ENCODE peak calls at places on chromosomes 5 and 9, in seven cellular contexts. Y, N, Z, D, K, L and A are unnamed samples.
A peak's percentile ranks its signal among the peaks of the same experiment; 100 is the strongest.

GRCh38 chr9:34558911-34559615 is 30.5 kb downstream of the CNTFR start:
- DNase-seq in L (no peak), Y (no peak), D (no peak), N (no peak), Z (no peak), K (no peak), A (no peak)

GRCh38 chr5:15026944-15027343 is 155.4 kb upstream of the ANKH start:
- DNase-seq in Z (no peak), D (no peak), Y (no peak), N (no peak), K (no peak), L (no peak), A (no peak)

GRCh38 chr5:117486291-117486690 is 911.7 kb upstream of the SEMA6A start:
- DNase-seq in L (no peak), N (no peak), D (no peak), K (no peak), Y (no peak), Z (no peak), A (no peak)

GRCh38 chr5:177431317-177432142 is 5.1 kb downstream of the GRK6 start:
- DNase-seq in Y (no peak), L (no peak), Z (peak; percentile 82), K (no peak), N (peak; percentile 55), D (peak; percentile 88), A (no peak)

GRCh38 chr5:150046031-150046430 is 40.3 kb downstream of the CSF1R start:
- DNase-seq in D (no peak), N (no peak), Z (no peak), K (no peak), Y (no peak), L (no peak), A (no peak)

GRCh38 chr9:19411316-19411715 is 2.5 kb downstream of the ACER2 start:
- DNase-seq in K (no peak), Z (no peak), Y (no peak), N (no peak), D (no peak), L (no peak), A (no peak)

GRCh38 chr9:82254646-82255367 is 266.2 kb downstream of the SPATA31D1 start:
- DNase-seq in N (no peak), Z (no peak), Y (no peak), L (no peak), K (no peak), D (no peak), A (no peak)

GRCh38 chr9:115595951-115596742 is 478.2 kb upstream of the TNC start:
- DNase-seq in Y (no peak), K (no peak), D (no peak), L (no peak), Z (no peak), N (no peak), A (no peak)

GRCh38 chr9:106560540-106560939 is 302.4 kb upstream of the ZNF462 start:
- DNase-seq in Z (no peak), L (no peak), Y (no peak), K (no peak), D (no peak), N (no peak), A (no peak)

GRCh38 chr9:13845460-13845859 is 468.5 kb downstream of the NFIB start:
- DNase-seq in K (no peak), D (no peak), N (no peak), Z (no peak), Y (peak; percentile 6), L (no peak), A (no peak)

GRCh38 chr9:21576331-21577189 is 94.4 kb upstream of the IFNE start:
- DNase-seq in Y (peak; percentile 89), K (peak; percentile 93), L (peak; percentile 12), N (no peak), D (no peak), Z (no peak), A (no peak)

GRCh38 chr9:113299800-113300292 is 3.3 kb downstream of the RNF183 start:
- DNase-seq in N (peak; percentile 53), Z (peak; percentile 49), Y (peak; percentile 43), D (no peak), K (no peak), L (no peak), A (no peak)

GRCh38 chr5:115816226-115817042 is at the start of gene CDO1:
- DNase-seq in K (no peak), D (no peak), N (no peak), Z (peak; percentile 8), Y (peak; percentile 53), L (no peak), A (no peak)

GRCh38 chr5:139495644-139496435 is 13.3 kb upstream of the STING1 start:
- DNase-seq in D (no peak), Y (peak; percentile 83), N (no peak), L (no peak), K (no peak), Z (no peak), A (no peak)

GRCh38 chr5:58056546-58056945 is 403.3 kb downstream of the PLK2 start:
- DNase-seq in Y (peak; percentile 90), Z (peak; percentile 12), D (no peak), N (no peak), L (no peak), K (no peak), A (no peak)

GRCh38 chr9:21153688-21154608 is 12.3 kb upstream of the IFNW1 start:
- DNase-seq in L (no peak), N (no peak), Y (peak; percentile 58), D (peak; percentile 8), Z (no peak), K (peak; percentile 51), A (no peak)

GRCh38 chr5:10424124-10424731 is 17.5 kb upstream of the ROPN1L start:
- DNase-seq in L (peak; percentile 13), Y (peak; percentile 42), K (peak; percentile 8), Z (no peak), N (no peak), D (no peak), A (no peak)

GRCh38 chr5:172283020-172283861 is at the start of gene UBTD2:
- DNase-seq in N (peak; percentile 86), D (peak; percentile 27), Y (peak; percentile 79), Z (peak; percentile 88), L (peak; percentile 45), K (no peak), A (peak; percentile 74)
- TF ChIP-seq POLR2AphosphoS5 in N (no peak), D (no peak), Y (peak; percentile 77), Z (no peak), L (no peak), K (peak; percentile 79), A (no peak)

GRCh38 chr9:110191616-110192015 is 16.3 kb downstream of the C9orf152 start:
- DNase-seq in L (no peak), K (no peak), N (no peak), D (no peak), Y (no peak), Z (no peak), A (no peak)

GRCh38 chr9:110192531-110193326 is 15.2 kb downstream of the C9orf152 start:
- DNase-seq in Z (no peak), D (no peak), K (no peak), Y (peak; percentile 67), L (no peak), N (no peak), A (no peak)

GRCh38 chr9:110187126-110187525 is 20.8 kb downstream of the C9orf152 start:
- DNase-seq in N (no peak), L (no peak), Y (no peak), D (no peak), K (no peak), Z (no peak), A (no peak)

GRCh38 chr9:110189001-110189400 is 19.0 kb downstream of the C9orf152 start:
- DNase-seq in Z (peak; percentile 77), D (peak; percentile 50), K (no peak), L (peak; percentile 33), Y (no peak), N (peak; percentile 85), A (peak; percentile 73)

DNA sequence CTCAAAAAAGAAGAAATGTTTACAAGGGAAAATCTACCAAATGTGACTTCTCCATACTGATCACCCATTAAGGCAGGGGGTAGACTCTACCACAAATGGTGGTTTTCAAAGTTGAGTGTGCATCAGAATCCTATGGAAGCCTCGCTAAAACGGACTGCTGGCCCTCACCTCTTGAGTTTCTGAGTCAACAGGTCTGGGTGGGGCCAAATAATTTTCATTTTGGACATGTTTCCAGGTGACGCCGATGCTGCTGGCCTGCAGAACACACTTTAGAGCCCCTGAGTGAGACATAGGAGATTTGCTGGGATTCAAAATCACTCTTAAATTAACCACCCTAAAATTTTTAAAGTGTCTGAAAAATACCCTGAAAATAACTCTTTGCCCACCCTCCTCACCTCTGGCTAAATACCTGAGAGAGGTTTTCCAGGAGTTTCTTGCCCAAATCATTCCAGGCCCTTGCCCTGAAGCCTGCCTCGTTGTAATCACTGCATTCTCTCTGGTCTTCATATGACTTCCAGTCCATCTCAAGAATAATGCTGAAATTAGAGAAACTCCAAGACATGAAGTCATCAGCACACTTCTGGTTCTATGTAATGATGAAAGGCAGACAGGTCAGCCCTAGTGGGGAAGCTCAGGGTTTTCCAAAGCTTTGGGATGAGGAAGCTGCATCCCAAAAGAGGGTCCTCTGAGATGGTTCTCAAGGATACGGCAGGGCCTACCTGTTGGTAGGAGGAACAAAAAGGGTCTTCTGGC is 18.2 kb downstream of the C9orf152 start:
- DNase-seq in K (no peak), Z (no peak), L (no peak), Y (no peak), N (no peak), D (no peak), A (no peak)
- TF ChIP-seq POLR2AphosphoS5 in K (no peak), Z (no peak), L (no peak), Y (no peak), N (no peak), D (no peak), A (no peak)

GRCh38 chr9:15422355-15423327 is at the start of gene SNAPC3:
- DNase-seq in K (peak; percentile 83), L (peak; percentile 88), N (peak; percentile 94), Y (peak; percentile 98), D (peak; percentile 49), Z (peak; percentile 97), A (peak; percentile 83)
- TF ChIP-seq POLR2AphosphoS5 in K (peak; percentile 89), L (peak; percentile 92), N (peak; percentile 88), Y (peak; percentile 93), D (peak; percentile 43), Z (peak; percentile 90), A (peak; percentile 79)

GRCh38 chr5:178477224-178478201 is 112.7 kb downstream of the COL23A1 start:
- DNase-seq in Z (no peak), N (no peak), D (peak; percentile 73), Y (no peak), K (no peak), L (no peak), A (no peak)

GRCh38 chr5:178478370-178478769 is 111.8 kb downstream of the COL23A1 start:
- DNase-seq in Z (no peak), K (no peak), N (no peak), L (no peak), D (no peak), Y (no peak), A (no peak)

GRCh38 chr5:178476531-178476930 is 113.7 kb downstream of the COL23A1 start:
- DNase-seq in N (no peak), D (peak; percentile 56), Z (no peak), L (no peak), Y (no peak), K (no peak), A (no peak)

GRCh38 chr5:178483620-178484019 is 106.6 kb downstream of the COL23A1 start:
- DNase-seq in N (peak; percentile 38), K (no peak), L (no peak), Z (peak; percentile 30), Y (no peak), D (peak; percentile 80), A (no peak)

DNA sequence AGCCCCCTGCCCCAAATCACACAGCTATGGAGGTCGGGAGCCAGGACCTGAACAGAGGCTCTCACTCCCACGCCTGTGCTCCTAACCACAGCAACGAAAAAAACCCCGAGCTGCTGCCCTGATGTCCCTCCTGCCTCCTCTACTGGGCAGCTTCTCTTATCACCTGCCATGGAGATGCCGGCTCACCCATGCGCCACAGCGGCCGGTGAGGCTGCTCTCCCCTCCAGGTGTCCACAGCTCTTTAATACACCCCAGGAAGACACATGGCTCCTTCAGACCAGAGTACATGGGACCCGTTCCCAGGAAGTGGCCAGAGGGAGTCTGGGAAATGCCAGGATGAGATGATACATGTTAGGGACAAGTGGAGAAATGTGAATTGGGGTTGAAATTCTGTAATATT is 110.9 kb downstream of the COL23A1 start:
- DNase-seq in D (no peak), K (no peak), L (no peak), Z (no peak), N (no peak), Y (no peak), A (no peak)
- TF ChIP-seq POLR2AphosphoS5 in D (no peak), K (no peak), L (no peak), Z (no peak), N (no peak), Y (no peak), A (no peak)